ENCODE peak calls at places on chromosomes 7 and 10, in seven cellular contexts. Q, T, G, M, P, O and B are unnamed samples.

GRCh38 chr10:124477614-124478363 is 16.2 kb downstream of the LHPP start:
- ATAC-seq in Q (no peak), T (peak), G (no peak), M (no peak), P (no peak), O (no peak), B (no peak)

GRCh38 chr7:151128716-151129115 is 38.8 kb downstream of the GBX1 start:
- ATAC-seq in Q (no peak), T (no peak), G (no peak), M (no peak), P (no peak), O (no peak), B (no peak)

GRCh38 chr10:31947144-31947926 is 18.7 kb upstream of the ARHGAP12 start:
- ATAC-seq in Q (peak), T (no peak), G (peak), M (peak), P (no peak), O (no peak), B (peak)

GRCh38 chr7:30865077-30865476 is 46.6 kb upstream of the AQP1 start:
- ATAC-seq in Q (no peak), T (no peak), G (no peak), M (peak), P (no peak), O (no peak), B (no peak)

GRCh38 chr10:93198401-93199175 is 124.9 kb downstream of the CYP26A1 start:
- ATAC-seq in Q (no peak), T (no peak), G (peak), M (peak), P (peak), O (no peak), B (no peak)

GRCh38 chr10:120841522-120842189 is 9.5 kb upstream of the WDR11 start:
- ATAC-seq in Q (no peak), T (no peak), G (no peak), M (no peak), P (no peak), O (no peak), B (no peak)

GRCh38 chr10:79938728-79939380 is 10.1 kb downstream of the SFTPD start:
- ATAC-seq in Q (no peak), T (peak), G (peak), M (peak), P (peak), O (peak), B (peak)

GRCh38 chr7:93890464-93891068 is at the start of gene TFPI2:
- ATAC-seq in Q (peak), T (no peak), G (peak), M (peak), P (no peak), O (peak), B (peak)

GRCh38 chr7:47944536-47945260 is 3.6 kb downstream of the PKD1L1 start:
- ATAC-seq in Q (no peak), T (no peak), G (no peak), M (no peak), P (no peak), O (no peak), B (no peak)

GRCh38 chr10:43424431-43424830 is 12.5 kb upstream of the ZNF487 start:
- ATAC-seq in Q (no peak), T (no peak), G (no peak), M (no peak), P (no peak), O (no peak), B (no peak)

GRCh38 chr7:38502289-38502688 is 128.9 kb downstream of the AMPH start:
- ATAC-seq in Q (no peak), T (no peak), G (no peak), M (no peak), P (no peak), O (no peak), B (no peak)

GRCh38 chr10:90204956-90205695 is 503.7 kb downstream of the KIF20B start:
- ATAC-seq in Q (no peak), T (no peak), G (no peak), M (no peak), P (no peak), O (no peak), B (no peak)

GRCh38 chr10:3757638-3758490 is 27.1 kb downstream of the KLF6 start:
- ATAC-seq in Q (peak), T (peak), G (no peak), M (no peak), P (peak), O (peak), B (no peak)

GRCh38 chr7:151246161-151247015 is 2.1 kb downstream of the SMARCD3 start:
- ATAC-seq in Q (no peak), T (no peak), G (no peak), M (no peak), P (no peak), O (no peak), B (no peak)

GRCh38 chr7:82598958-82599357 is 155.4 kb upstream of the CACNA2D1 start:
- ATAC-seq in Q (no peak), T (no peak), G (no peak), M (no peak), P (no peak), O (no peak), B (no peak)

GRCh38 chr7:15309891-15310290 is 251.9 kb downstream of the AGMO start:
- ATAC-seq in Q (no peak), T (no peak), G (no peak), M (no peak), P (no peak), O (no peak), B (no peak)

GRCh38 chr7:74217455-74218342 is 7.9 kb downstream of the LAT2 start:
- ATAC-seq in Q (no peak), T (peak), G (no peak), M (peak), P (peak), O (no peak), B (no peak)

GRCh38 chr10:125102821-125103220 is 57.5 kb downstream of the CTBP2 start:
- ATAC-seq in Q (no peak), T (no peak), G (no peak), M (no peak), P (no peak), O (no peak), B (no peak)

GRCh38 chr10:34585422-34586115 is 229.5 kb downstream of the PARD3 start:
- ATAC-seq in Q (no peak), T (no peak), G (no peak), M (no peak), P (no peak), O (no peak), B (no peak)

GRCh38 chr7:985915-986741 is 3.1 kb downstream of the CYP2W1 start:
- ATAC-seq in Q (no peak), T (no peak), G (peak), M (no peak), P (no peak), O (peak), B (no peak)

GRCh38 chr10:48215148-48215982 is 59.1 kb downstream of the FRMPD2 start:
- ATAC-seq in Q (no peak), T (no peak), G (peak), M (peak), P (no peak), O (no peak), B (no peak)

GRCh38 chr10:110447886-110448285 is 49.8 kb upstream of the DUSP5 start:
- ATAC-seq in Q (no peak), T (no peak), G (no peak), M (no peak), P (no peak), O (no peak), B (no peak)

GRCh38 chr10:56360583-56360966 is 484 bp downstream of the ZWINT start:
- ATAC-seq in Q (no peak), T (no peak), G (no peak), M (no peak), P (no peak), O (no peak), B (no peak)

GRCh38 chr10:6037422-6037821 is 24.7 kb downstream of the IL2RA start:
- ATAC-seq in Q (no peak), T (no peak), G (no peak), M (no peak), P (no peak), O (no peak), B (no peak)

GRCh38 chr7:152956006-152956405 is 196.5 kb downstream of the ACTR3B start:
- ATAC-seq in Q (no peak), T (no peak), G (no peak), M (no peak), P (no peak), O (no peak), B (no peak)